ENCODE peak calls at places on chromosomes 5 and 9, in seven cellular contexts. One of them, this sample, is unnamed.

GRCh38 chr5:178261666-178262600 is 29.3 kb upstream of the PHYKPL start:
- DNase-seq in right lobe of liver: peak; percentile 44
- DNase-seq in AG04450: no peak
- DNase-seq in HFFc6: no peak
- DNase-seq in GM03348: no peak
- DNase-seq in ecto neural progenitor cell: no peak
- DNase-seq in T-cell: no peak
- DNase-seq in this sample: no peak

GRCh38 chr5:132829742-132830435 is 558 bp downstream of the SHROOM1 start:
- DNase-seq in GM03348: peak; percentile 95
- DNase-seq in T-cell: peak; percentile 61
- DNase-seq in AG04450: no peak
- DNase-seq in HFFc6: peak; percentile 51
- DNase-seq in right lobe of liver: peak; percentile 85
- DNase-seq in ecto neural progenitor cell: peak; percentile 81
- DNase-seq in this sample: no peak

GRCh38 chr5:177382423-177383029 is 1.7 kb upstream of the SLC34A1 start:
- DNase-seq in AG04450: no peak
- DNase-seq in HFFc6: no peak
- DNase-seq in right lobe of liver: peak; percentile 72
- DNase-seq in ecto neural progenitor cell: no peak
- DNase-seq in GM03348: no peak
- DNase-seq in T-cell: peak; percentile 23
- DNase-seq in this sample: no peak

GRCh38 chr9:70119786-70120185 is 76.1 kb downstream of the MAMDC2 start:
- DNase-seq in ecto neural progenitor cell: no peak
- DNase-seq in AG04450: no peak
- DNase-seq in T-cell: no peak
- DNase-seq in GM03348: no peak
- DNase-seq in right lobe of liver: no peak
- DNase-seq in HFFc6: no peak
- DNase-seq in this sample: no peak

GRCh38 chr5:175478384-175479124 is at the start of gene SFXN1:
- DNase-seq in AG04450: no peak
- DNase-seq in T-cell: peak; percentile 63
- DNase-seq in ecto neural progenitor cell: peak; percentile 88
- DNase-seq in HFFc6: peak; percentile 31
- DNase-seq in GM03348: peak; percentile 99
- DNase-seq in right lobe of liver: peak; percentile 91
- DNase-seq in this sample: peak; percentile 62

GRCh38 chr9:2824054-2824453 is 19.8 kb downstream of the PUM3 start:
- DNase-seq in GM03348: no peak
- DNase-seq in ecto neural progenitor cell: no peak
- DNase-seq in T-cell: no peak
- DNase-seq in AG04450: no peak
- DNase-seq in HFFc6: no peak
- DNase-seq in right lobe of liver: no peak
- DNase-seq in this sample: no peak

GRCh38 chr5:8362507-8362906 is 493.6 kb downstream of the MTRR start:
- DNase-seq in HFFc6: no peak
- DNase-seq in ecto neural progenitor cell: no peak
- DNase-seq in GM03348: no peak
- DNase-seq in T-cell: no peak
- DNase-seq in right lobe of liver: no peak
- DNase-seq in AG04450: no peak
- DNase-seq in this sample: no peak

GRCh38 chr9:33416996-33417395 is 14.6 kb upstream of the AQP7 start:
- DNase-seq in T-cell: peak; percentile 34
- DNase-seq in AG04450: no peak
- DNase-seq in GM03348: no peak
- DNase-seq in right lobe of liver: no peak
- DNase-seq in ecto neural progenitor cell: no peak
- DNase-seq in HFFc6: no peak
- DNase-seq in this sample: no peak

GRCh38 chr9:114588150-114588663 is 638 bp downstream of the ATP6V1G1 start:
- DNase-seq in AG04450: no peak
- DNase-seq in ecto neural progenitor cell: peak; percentile 47
- DNase-seq in T-cell: no peak
- DNase-seq in right lobe of liver: no peak
- DNase-seq in HFFc6: peak; percentile 21
- DNase-seq in GM03348: no peak
- DNase-seq in this sample: no peak

GRCh38 chr5:94395468-94395867 is 222.9 kb downstream of the KIAA0825 start:
- DNase-seq in HFFc6: no peak
- DNase-seq in right lobe of liver: no peak
- DNase-seq in ecto neural progenitor cell: no peak
- DNase-seq in GM03348: no peak
- DNase-seq in AG04450: no peak
- DNase-seq in T-cell: no peak
- DNase-seq in this sample: no peak

GRCh38 chr5:139468421-139468931 is 2.3 kb upstream of the SMIM33 start:
- DNase-seq in HFFc6: no peak
- DNase-seq in GM03348: no peak
- DNase-seq in AG04450: no peak
- DNase-seq in right lobe of liver: no peak
- DNase-seq in ecto neural progenitor cell: no peak
- DNase-seq in T-cell: no peak
- DNase-seq in this sample: no peak

GRCh38 chr5:6551287-6551954 is 81.4 kb downstream of the NSUN2 start:
- DNase-seq in HFFc6: no peak
- DNase-seq in ecto neural progenitor cell: peak; percentile 24
- DNase-seq in T-cell: no peak
- DNase-seq in GM03348: no peak
- DNase-seq in right lobe of liver: no peak
- DNase-seq in AG04450: no peak
- DNase-seq in this sample: no peak

GRCh38 chr9:93649610-93650261 is 73.4 kb downstream of the PHF2 start:
- DNase-seq in T-cell: no peak
- DNase-seq in HFFc6: no peak
- DNase-seq in GM03348: no peak
- DNase-seq in AG04450: no peak
- DNase-seq in ecto neural progenitor cell: no peak
- DNase-seq in right lobe of liver: no peak
- DNase-seq in this sample: no peak

GRCh38 chr5:149735066-149735465 is 5.0 kb downstream of the PPARGC1B start:
- DNase-seq in AG04450: no peak
- DNase-seq in ecto neural progenitor cell: peak; percentile 35
- DNase-seq in T-cell: no peak
- DNase-seq in HFFc6: no peak
- DNase-seq in GM03348: no peak
- DNase-seq in right lobe of liver: no peak
- DNase-seq in this sample: no peak

GRCh38 chr5:150542933-150543445 is 35.1 kb downstream of the NDST1 start:
- DNase-seq in AG04450: no peak
- DNase-seq in right lobe of liver: peak; percentile 92
- DNase-seq in GM03348: no peak
- DNase-seq in T-cell: no peak
- DNase-seq in HFFc6: no peak
- DNase-seq in ecto neural progenitor cell: no peak
- DNase-seq in this sample: no peak

GRCh38 chr9:105144841-105145240 is 99.6 kb upstream of the SLC44A1 start:
- DNase-seq in T-cell: no peak
- DNase-seq in GM03348: no peak
- DNase-seq in AG04450: no peak
- DNase-seq in ecto neural progenitor cell: no peak
- DNase-seq in HFFc6: no peak
- DNase-seq in right lobe of liver: no peak
- DNase-seq in this sample: no peak

GRCh38 chr9:137757613-137758029 is 120.0 kb upstream of the CACNA1B start:
- DNase-seq in right lobe of liver: no peak
- DNase-seq in T-cell: peak; percentile 10
- DNase-seq in HFFc6: peak; percentile 72
- DNase-seq in GM03348: peak; percentile 88
- DNase-seq in ecto neural progenitor cell: no peak
- DNase-seq in AG04450: peak; percentile 42
- DNase-seq in this sample: no peak

GRCh38 chr9:127185931-127186781 is 63.7 kb upstream of the ANGPTL2 start:
- DNase-seq in GM03348: peak; percentile 89
- DNase-seq in AG04450: no peak
- DNase-seq in T-cell: no peak
- DNase-seq in right lobe of liver: peak; percentile 51
- DNase-seq in HFFc6: peak; percentile 88
- DNase-seq in ecto neural progenitor cell: no peak
- DNase-seq in this sample: no peak

GRCh38 chr9:38621434-38622082 is 1.2 kb upstream of the ANKRD18A start:
- DNase-seq in T-cell: peak; percentile 17
- DNase-seq in AG04450: no peak
- DNase-seq in right lobe of liver: peak; percentile 67
- DNase-seq in HFFc6: no peak
- DNase-seq in GM03348: no peak
- DNase-seq in ecto neural progenitor cell: peak; percentile 70
- DNase-seq in this sample: peak; percentile 42

GRCh38 chr9:38091310-38092199 is 22.5 kb upstream of the SHB start:
- DNase-seq in GM03348: no peak
- DNase-seq in right lobe of liver: no peak
- DNase-seq in HFFc6: no peak
- DNase-seq in T-cell: no peak
- DNase-seq in AG04450: no peak
- DNase-seq in ecto neural progenitor cell: no peak
- DNase-seq in this sample: no peak

GRCh38 chr5:72066658-72067057 is 40.6 kb upstream of the MAP1B start:
- DNase-seq in GM03348: peak; percentile 78
- DNase-seq in ecto neural progenitor cell: no peak
- DNase-seq in right lobe of liver: no peak
- DNase-seq in HFFc6: peak; percentile 87
- DNase-seq in T-cell: no peak
- DNase-seq in AG04450: peak; percentile 57
- DNase-seq in this sample: no peak

GRCh38 chr9:134010774-134011173 is 14.5 kb upstream of the BRD3OS start:
- DNase-seq in GM03348: no peak
- DNase-seq in right lobe of liver: no peak
- DNase-seq in HFFc6: no peak
- DNase-seq in AG04450: no peak
- DNase-seq in T-cell: no peak
- DNase-seq in ecto neural progenitor cell: no peak
- DNase-seq in this sample: no peak

GRCh38 chr9:133585481-133586367 is 23.5 kb downstream of the FAM163B start:
- DNase-seq in HFFc6: no peak
- DNase-seq in AG04450: no peak
- DNase-seq in ecto neural progenitor cell: no peak
- DNase-seq in right lobe of liver: no peak
- DNase-seq in T-cell: no peak
- DNase-seq in GM03348: peak; percentile 41
- DNase-seq in this sample: peak; percentile 50

GRCh38 chr5:10351199-10351881 is 2.2 kb upstream of the MARCHF6 start:
- DNase-seq in AG04450: peak; percentile 43
- DNase-seq in right lobe of liver: no peak
- DNase-seq in HFFc6: peak; percentile 75
- DNase-seq in GM03348: no peak
- DNase-seq in T-cell: no peak
- DNase-seq in ecto neural progenitor cell: no peak
- DNase-seq in this sample: no peak

GRCh38 chr5:61298580-61298979 is 33.5 kb upstream of the ZSWIM6 start:
- DNase-seq in T-cell: no peak
- DNase-seq in GM03348: no peak
- DNase-seq in right lobe of liver: no peak
- DNase-seq in HFFc6: no peak
- DNase-seq in AG04450: no peak
- DNase-seq in ecto neural progenitor cell: no peak
- DNase-seq in this sample: no peak

GRCh38 chr5:168269950-168270349 is 21.5 kb upstream of the WWC1 start:
- DNase-seq in right lobe of liver: no peak
- DNase-seq in ecto neural progenitor cell: no peak
- DNase-seq in AG04450: no peak
- DNase-seq in HFFc6: no peak
- DNase-seq in T-cell: no peak
- DNase-seq in GM03348: no peak
- DNase-seq in this sample: no peak

GRCh38 chr9:738209-738915 is 103.1 kb upstream of the DMRT1 start:
- DNase-seq in AG04450: peak; percentile 88
- DNase-seq in ecto neural progenitor cell: no peak
- DNase-seq in T-cell: no peak
- DNase-seq in GM03348: peak; percentile 85
- DNase-seq in HFFc6: peak; percentile 99
- DNase-seq in right lobe of liver: no peak
- DNase-seq in this sample: no peak

GRCh38 chr5:157326440-157327023 is 60.6 kb downstream of the CYFIP2 start:
- DNase-seq in GM03348: no peak
- DNase-seq in ecto neural progenitor cell: no peak
- DNase-seq in T-cell: no peak
- DNase-seq in right lobe of liver: no peak
- DNase-seq in AG04450: no peak
- DNase-seq in HFFc6: no peak
- DNase-seq in this sample: no peak

GRCh38 chr9:126661521-126662251 is 48.0 kb downstream of the LMX1B start:
- DNase-seq in right lobe of liver: no peak
- DNase-seq in GM03348: no peak
- DNase-seq in T-cell: no peak
- DNase-seq in ecto neural progenitor cell: peak; percentile 68
- DNase-seq in AG04450: no peak
- DNase-seq in HFFc6: no peak
- DNase-seq in this sample: no peak

GRCh38 chr5:36842087-36842486 is 34.5 kb upstream of the NIPBL start:
- DNase-seq in ecto neural progenitor cell: no peak
- DNase-seq in GM03348: no peak
- DNase-seq in right lobe of liver: no peak
- DNase-seq in AG04450: no peak
- DNase-seq in HFFc6: no peak
- DNase-seq in T-cell: no peak
- DNase-seq in this sample: no peak

GRCh38 chr9:95822583-95823431 is 52.7 kb upstream of the ERCC6L2 start:
- DNase-seq in ecto neural progenitor cell: no peak
- DNase-seq in T-cell: no peak
- DNase-seq in AG04450: peak; percentile 91
- DNase-seq in HFFc6: peak; percentile 91
- DNase-seq in right lobe of liver: no peak
- DNase-seq in GM03348: peak; percentile 68
- DNase-seq in this sample: no peak

GRCh38 chr5:135264451-135265445 is 134.3 kb downstream of the MACROH2A1 start:
- DNase-seq in right lobe of liver: no peak
- DNase-seq in GM03348: no peak
- DNase-seq in AG04450: no peak
- DNase-seq in HFFc6: no peak
- DNase-seq in ecto neural progenitor cell: no peak
- DNase-seq in T-cell: no peak
- DNase-seq in this sample: no peak

GRCh38 chr9:137945581-137945980 is 68.0 kb downstream of the CACNA1B start:
- DNase-seq in AG04450: no peak
- DNase-seq in HFFc6: no peak
- DNase-seq in right lobe of liver: no peak
- DNase-seq in T-cell: no peak
- DNase-seq in GM03348: no peak
- DNase-seq in ecto neural progenitor cell: no peak
- DNase-seq in this sample: no peak

GRCh38 chr9:90741036-90741435 is 60.6 kb upstream of the SYK start:
- DNase-seq in GM03348: no peak
- DNase-seq in AG04450: no peak
- DNase-seq in HFFc6: no peak
- DNase-seq in T-cell: no peak
- DNase-seq in right lobe of liver: no peak
- DNase-seq in ecto neural progenitor cell: no peak
- DNase-seq in this sample: no peak

GRCh38 chr5:112479418-112479817 is 60.3 kb upstream of the EPB41L4A start:
- DNase-seq in GM03348: peak; percentile 54
- DNase-seq in T-cell: no peak
- DNase-seq in right lobe of liver: no peak
- DNase-seq in HFFc6: peak; percentile 30
- DNase-seq in AG04450: peak; percentile 3
- DNase-seq in ecto neural progenitor cell: no peak
- DNase-seq in this sample: no peak

GRCh38 chr5:108238461-108238860 is 143.4 kb downstream of the FBXL17 start:
- DNase-seq in GM03348: no peak
- DNase-seq in right lobe of liver: no peak
- DNase-seq in AG04450: no peak
- DNase-seq in ecto neural progenitor cell: no peak
- DNase-seq in HFFc6: no peak
- DNase-seq in T-cell: no peak
- DNase-seq in this sample: no peak

This sample was measured in NCI-H1930.